ENCODE peak calls at places on chromosomes 5 and 9, in four cellular contexts. One of them, this sample, is unnamed.

GRCh38 chr9:5468850-5469249 is 18.5 kb downstream of the CD274 start:
- DNase-seq in body of pancreas: no peak
- DNase-seq in prostate gland: no peak
- DNase-seq in fibroblast of lung: no peak
- DNase-seq in this sample: no peak

GRCh38 chr9:68800836-68801235 is 95.8 kb downstream of the PIP5K1B start:
- DNase-seq in body of pancreas: no peak
- DNase-seq in prostate gland: no peak
- DNase-seq in fibroblast of lung: no peak
- DNase-seq in this sample: no peak

GRCh38 chr9:130732793-130733221 is 39.2 kb downstream of the EXOSC2 start:
- DNase-seq in body of pancreas: no peak
- DNase-seq in prostate gland: no peak
- DNase-seq in fibroblast of lung: peak; percentile 29
- DNase-seq in this sample: no peak

GRCh38 chr5:3825888-3826465 is 230.3 kb downstream of the IRX1 start:
- DNase-seq in body of pancreas: no peak
- DNase-seq in prostate gland: no peak
- DNase-seq in fibroblast of lung: no peak
- DNase-seq in this sample: no peak

GRCh38 chr5:29016067-29016466 is 1977.7 kb upstream of the CDH9 start:
- DNase-seq in body of pancreas: no peak
- DNase-seq in prostate gland: no peak
- DNase-seq in fibroblast of lung: no peak
- DNase-seq in this sample: no peak

GRCh38 chr9:77426712-77427111 is 221.4 kb downstream of the GNA14 start:
- DNase-seq in body of pancreas: no peak
- DNase-seq in prostate gland: no peak
- DNase-seq in fibroblast of lung: no peak
- DNase-seq in this sample: no peak

GRCh38 chr5:130141689-130142320 is 237.5 kb downstream of the CHSY3 start:
- DNase-seq in body of pancreas: no peak
- DNase-seq in prostate gland: no peak
- DNase-seq in fibroblast of lung: peak; percentile 42
- DNase-seq in this sample: peak; percentile 8

GRCh38 chr5:168712280-168712924 is 133.2 kb upstream of the PANK3 start:
- DNase-seq in body of pancreas: no peak
- DNase-seq in prostate gland: no peak
- DNase-seq in fibroblast of lung: peak; percentile 77
- DNase-seq in this sample: peak; percentile 87

GRCh38 chr9:94619012-94619411 is 20.3 kb downstream of the FBP1 start:
- DNase-seq in body of pancreas: no peak
- DNase-seq in prostate gland: no peak
- DNase-seq in fibroblast of lung: no peak
- DNase-seq in this sample: no peak

GRCh38 chr5:32029291-32029690 is 144.8 kb downstream of the GOLPH3 start:
- DNase-seq in body of pancreas: no peak
- DNase-seq in prostate gland: no peak
- DNase-seq in fibroblast of lung: no peak
- DNase-seq in this sample: peak; percentile 60

GRCh38 chr5:19531374-19531952 is 456.5 kb downstream of the CDH18 start:
- DNase-seq in body of pancreas: no peak
- DNase-seq in prostate gland: no peak
- DNase-seq in fibroblast of lung: no peak
- DNase-seq in this sample: no peak

GRCh38 chr5:80055491-80056170 is 20.5 kb downstream of the THBS4 start:
- DNase-seq in body of pancreas: no peak
- DNase-seq in prostate gland: no peak
- DNase-seq in fibroblast of lung: no peak
- DNase-seq in this sample: no peak

GRCh38 chr5:112217847-112218579 is 201.1 kb downstream of the EPB41L4A start:
- DNase-seq in body of pancreas: no peak
- DNase-seq in prostate gland: no peak
- DNase-seq in fibroblast of lung: no peak
- DNase-seq in this sample: no peak

GRCh38 chr5:67156976-67157583 is 39.5 kb downstream of the CD180 start:
- DNase-seq in body of pancreas: peak; percentile 41
- DNase-seq in prostate gland: no peak
- DNase-seq in fibroblast of lung: peak; percentile 41
- DNase-seq in this sample: no peak

GRCh38 chr9:16106211-16106610 is 553.4 kb downstream of the CCDC171 start:
- DNase-seq in body of pancreas: no peak
- DNase-seq in prostate gland: no peak
- DNase-seq in fibroblast of lung: peak; percentile 65
- DNase-seq in this sample: peak; percentile 68

GRCh38 chr5:93598997-93599371 is 16.0 kb downstream of the NR2F1 start:
- DNase-seq in body of pancreas: no peak
- DNase-seq in prostate gland: no peak
- DNase-seq in fibroblast of lung: no peak
- DNase-seq in this sample: no peak

GRCh38 chr5:93192107-93192506 is 388.9 kb downstream of the NR2F1-AS1 start:
- DNase-seq in body of pancreas: no peak
- DNase-seq in prostate gland: no peak
- DNase-seq in fibroblast of lung: peak; percentile 87
- DNase-seq in this sample: peak; percentile 4

GRCh38 chr5:92403308-92403707 is 1020.2 kb upstream of the ARRDC3 start:
- DNase-seq in body of pancreas: no peak
- DNase-seq in prostate gland: no peak
- DNase-seq in fibroblast of lung: no peak
- DNase-seq in this sample: no peak

GRCh38 chr5:107812570-107813141 is 141.9 kb upstream of the EFNA5 start:
- DNase-seq in body of pancreas: no peak
- DNase-seq in prostate gland: no peak
- DNase-seq in fibroblast of lung: peak; percentile 74
- DNase-seq in this sample: peak; percentile 78

GRCh38 chr5:2921651-2922050 is 170.2 kb upstream of the IRX2 start:
- DNase-seq in body of pancreas: no peak
- DNase-seq in prostate gland: no peak
- DNase-seq in fibroblast of lung: no peak
- DNase-seq in this sample: no peak

GRCh38 chr5:89229331-89230070 is 346.5 kb upstream of the MEF2C start:
- DNase-seq in body of pancreas: no peak
- DNase-seq in prostate gland: no peak
- DNase-seq in fibroblast of lung: no peak
- DNase-seq in this sample: no peak

GRCh38 chr5:35926389-35927051 is 11.9 kb downstream of the CAPSL start:
- DNase-seq in body of pancreas: peak; percentile 52
- DNase-seq in prostate gland: peak; percentile 42
- DNase-seq in fibroblast of lung: peak; percentile 65
- DNase-seq in this sample: peak; percentile 21

GRCh38 chr9:97046228-97046627 is 7.3 kb upstream of the CTSV start:
- DNase-seq in body of pancreas: peak; percentile 57
- DNase-seq in prostate gland: peak; percentile 82
- DNase-seq in fibroblast of lung: no peak
- DNase-seq in this sample: peak; percentile 62

GRCh38 chr9:92714016-92714415 is 44.1 kb upstream of the IPPK start:
- DNase-seq in body of pancreas: no peak
- DNase-seq in prostate gland: no peak
- DNase-seq in fibroblast of lung: no peak
- DNase-seq in this sample: no peak

GRCh38 chr5:42985129-42986037 is 54.7 kb downstream of the ANXA2R start:
- DNase-seq in body of pancreas: no peak
- DNase-seq in prostate gland: no peak
- DNase-seq in fibroblast of lung: peak; percentile 84
- DNase-seq in this sample: no peak

DNA sequence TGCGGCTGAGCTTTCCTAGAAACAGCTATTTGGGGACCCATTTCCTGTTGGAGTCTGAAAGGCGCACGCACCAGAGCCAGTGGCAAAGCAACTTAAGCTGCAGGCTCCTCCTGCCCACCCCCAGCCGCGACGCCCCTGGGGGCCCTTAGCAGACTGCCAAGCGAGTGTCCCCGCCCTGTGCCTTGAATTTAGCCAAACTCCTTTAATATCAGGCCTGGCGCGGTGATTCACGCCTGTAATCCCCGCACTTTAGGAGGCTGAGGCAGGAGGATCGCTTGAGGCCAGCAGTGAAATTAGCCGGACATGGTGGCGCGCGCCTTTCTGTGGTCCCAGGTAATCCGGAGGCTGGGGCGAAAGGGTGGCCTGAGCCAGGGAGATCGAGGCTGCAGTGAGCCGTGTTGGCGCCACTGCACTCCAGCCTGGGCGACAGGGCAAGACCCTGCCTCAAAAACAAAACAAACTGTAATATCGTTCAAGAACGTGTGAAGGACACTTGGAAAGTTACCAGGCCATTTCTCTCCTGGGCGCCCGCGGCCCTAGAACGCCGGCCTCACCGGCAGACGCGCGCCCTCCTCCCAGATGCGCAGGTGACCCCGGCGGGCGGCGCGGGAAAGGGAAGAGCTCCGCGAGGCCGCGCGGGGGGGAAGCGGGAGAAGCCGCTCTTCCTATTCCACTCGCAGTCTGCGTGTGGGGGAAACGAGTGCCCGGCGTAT is 999 bp upstream of the F2R start:
- DNase-seq in body of pancreas: no peak
- DNase-seq in prostate gland: no peak
- DNase-seq in fibroblast of lung: no peak
- DNase-seq in this sample: no peak
- H3K4me3 ChIP-seq in body of pancreas: peak overlapping the region; percentile 34
- H3K4me3 ChIP-seq in prostate gland: peak overlapping the region; percentile 62
- H3K4me3 ChIP-seq in fibroblast of lung: no peak overlapping the region
- H3K4me3 ChIP-seq in this sample: peak overlapping the region; percentile 81

GRCh38 chr5:527646-528591 is 3.7 kb upstream of the SLC9A3 start:
- DNase-seq in body of pancreas: no peak
- DNase-seq in prostate gland: no peak
- DNase-seq in fibroblast of lung: no peak
- DNase-seq in this sample: no peak
- H3K27me3 ChIP-seq in body of pancreas: no peaks in the 10 kb centered on the region
- H3K27me3 ChIP-seq in prostate gland: peaks cover 58% of the 10 kb centered on the region
- H3K27me3 ChIP-seq in fibroblast of lung: peaks cover 60% of the 10 kb centered on the region
- H3K27me3 ChIP-seq in this sample: peaks cover 68% of the 10 kb centered on the region

DNA sequence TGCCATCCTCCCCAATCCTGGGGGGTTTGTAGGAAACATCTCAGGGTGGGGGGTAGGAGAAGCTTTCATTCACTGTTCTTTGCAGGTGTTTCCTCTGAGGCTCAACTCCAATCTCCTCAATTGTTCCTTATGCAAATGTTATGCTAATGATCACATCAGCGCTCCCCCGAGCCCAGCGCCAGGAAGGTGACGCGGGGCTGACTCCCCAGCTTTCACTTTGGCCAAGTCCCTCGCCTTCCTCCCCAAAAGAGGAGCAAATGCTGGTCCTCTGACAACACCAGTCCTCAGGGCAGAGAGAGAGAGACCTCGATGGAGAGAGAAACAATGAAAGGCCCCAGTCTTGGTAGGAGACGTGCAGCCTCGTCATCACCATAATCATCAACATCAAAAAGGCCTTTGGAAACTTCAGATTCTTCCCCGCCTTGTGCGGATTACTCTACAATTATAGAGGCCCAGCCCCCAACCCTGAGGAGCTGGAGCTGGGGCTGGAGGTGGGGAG is 39.1 kb downstream of the PCDH1 start:
- DNase-seq in body of pancreas: no peak
- DNase-seq in prostate gland: no peak
- DNase-seq in fibroblast of lung: no peak
- DNase-seq in this sample: no peak
- H3K4me3 ChIP-seq in body of pancreas: no peak overlapping the region
- H3K4me3 ChIP-seq in prostate gland: no peak overlapping the region
- H3K4me3 ChIP-seq in fibroblast of lung: no peak overlapping the region
- H3K4me3 ChIP-seq in this sample: no peak overlapping the region

DNA sequence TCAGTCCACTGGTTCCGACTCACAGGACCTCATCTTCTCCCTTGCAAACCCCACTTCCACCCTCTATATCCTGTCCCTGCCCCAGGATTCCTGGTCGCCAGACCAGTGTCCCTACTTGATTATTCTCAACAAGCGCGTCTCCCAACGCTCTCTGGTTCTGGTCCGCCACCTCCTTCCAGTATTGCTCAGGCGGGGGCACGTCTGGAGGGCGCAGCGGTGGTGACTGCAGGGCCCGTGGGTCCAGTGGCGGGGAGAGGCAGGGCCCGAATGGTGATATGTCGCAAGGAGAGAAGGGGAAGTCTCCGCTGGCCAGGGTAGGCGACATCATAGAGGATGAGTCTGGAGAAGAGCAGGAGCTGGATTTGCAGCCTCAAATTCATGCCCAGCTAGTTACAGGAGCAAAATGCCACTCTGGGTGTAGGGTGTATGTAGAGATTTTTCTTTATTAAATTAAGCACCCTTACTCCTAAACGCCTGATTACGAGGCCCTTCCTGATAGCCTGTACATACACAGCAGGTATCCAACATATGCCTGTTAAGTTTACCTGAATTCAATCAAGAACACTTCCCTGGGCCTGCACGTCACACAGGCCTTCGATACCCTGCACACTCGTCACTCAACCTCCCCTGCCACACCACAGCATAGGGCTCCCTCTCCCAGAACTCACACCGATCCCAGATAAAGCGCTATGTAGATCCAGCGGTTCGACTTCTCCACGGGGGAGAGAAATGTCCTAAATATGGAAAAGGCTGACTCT is 4.9 kb downstream of the MCIDAS start:
- DNase-seq in body of pancreas: no peak
- DNase-seq in prostate gland: no peak
- DNase-seq in fibroblast of lung: no peak
- DNase-seq in this sample: no peak
- H3K27me3 ChIP-seq in body of pancreas: no peaks in the 10 kb centered on the region
- H3K27me3 ChIP-seq in prostate gland: peaks cover 11% of the 10 kb centered on the region
- H3K27me3 ChIP-seq in fibroblast of lung: peaks cover 80% of the 10 kb centered on the region
- H3K27me3 ChIP-seq in this sample: no peaks in the 10 kb centered on the region

GRCh38 chr5:59038169-59039002 is 455.5 kb downstream of the RAB3C start:
- DNase-seq in body of pancreas: no peak
- DNase-seq in prostate gland: no peak
- DNase-seq in fibroblast of lung: peak; percentile 37
- DNase-seq in this sample: peak; percentile 2

GRCh38 chr5:59037453-59038168 is 454.7 kb downstream of the RAB3C start:
- DNase-seq in body of pancreas: no peak
- DNase-seq in prostate gland: no peak
- DNase-seq in fibroblast of lung: peak; percentile 30
- DNase-seq in this sample: no peak

GRCh38 chr5:59039296-59040006 is 456.6 kb downstream of the RAB3C start:
- DNase-seq in body of pancreas: peak; percentile 53
- DNase-seq in prostate gland: peak; percentile 60
- DNase-seq in fibroblast of lung: peak; percentile 77
- DNase-seq in this sample: peak; percentile 80

GRCh38 chr5:59040007-59040803 is 457.3 kb downstream of the RAB3C start:
- DNase-seq in body of pancreas: no peak
- DNase-seq in prostate gland: no peak
- DNase-seq in fibroblast of lung: peak; percentile 81
- DNase-seq in this sample: no peak

GRCh38 chr5:59039003-59039295 is 456.1 kb downstream of the RAB3C start:
- DNase-seq in body of pancreas: no peak
- DNase-seq in prostate gland: peak; percentile 11
- DNase-seq in fibroblast of lung: no peak
- DNase-seq in this sample: no peak
- H3K4me3 ChIP-seq in body of pancreas: peak overlapping the region; percentile 53
- H3K4me3 ChIP-seq in prostate gland: peak overlapping the region; percentile 52
- H3K4me3 ChIP-seq in fibroblast of lung: peak overlapping the region; percentile 56
- H3K4me3 ChIP-seq in this sample: peak overlapping the region; percentile 62

DNA sequence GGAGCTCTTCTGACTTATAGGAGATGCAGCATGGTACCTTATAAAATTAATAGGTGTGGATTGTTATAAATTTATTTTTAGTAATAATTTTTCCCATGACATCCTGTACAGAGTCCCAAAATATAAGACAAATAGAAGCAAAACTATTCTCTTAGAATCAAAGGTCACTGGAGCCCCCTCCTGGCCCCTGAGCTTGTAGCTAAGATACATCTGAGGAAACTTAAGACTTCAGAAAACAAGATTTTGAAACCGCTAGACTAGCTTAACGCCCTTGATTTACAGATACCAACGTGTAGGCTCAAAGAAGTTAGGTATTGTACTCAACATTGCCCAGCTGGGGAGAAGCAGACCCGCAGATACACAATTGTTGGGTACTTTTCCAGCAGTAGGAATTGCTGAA is 45.7 kb upstream of the KCNN2 start:
- DNase-seq in body of pancreas: no peak
- DNase-seq in prostate gland: no peak
- DNase-seq in fibroblast of lung: peak; percentile 31
- DNase-seq in this sample: no peak
- H3K27me3 ChIP-seq in body of pancreas: no peaks in the 10 kb centered on the region
- H3K27me3 ChIP-seq in prostate gland: no peaks in the 10 kb centered on the region
- H3K27me3 ChIP-seq in fibroblast of lung: no peaks in the 10 kb centered on the region
- H3K27me3 ChIP-seq in this sample: peaks cover 15% of the 10 kb centered on the region